ENCODE peak calls at places on chromosome 14, in eight cellular contexts. W is activated CD8-positive, alpha-beta T cell treated with anti-CD3 and anti-CD28 coated beads for 36 hours; C is HuH-7.5; J is stimulated activated naive B cell treated with anti-CD40 and anti-IgM and Interleukin-4, amounts not matched to agents 10 μg/mL and 1 μg/mL and 100 μg/mL, for 72 hours; V is stimulated activated CD4-positive, alpha-beta T cell treated with anti-CD3 and anti-CD28 coated beads, Interleukin-12 subunit alpha, Interleukin-12 subunit beta, amount 100 ng/mL, for 4 hours; D is Right ventricle myocardium superior; K is GM04503; H is effector memory CD4-positive, alpha-beta T cell. P is an unnamed sample.

GRCh38 chr14:36516719-36517241 is 3.3 kb downstream of the NKX2-1 start:
- DNase-seq in V (no peak), D (no peak), C (no peak), J (no peak), K (no peak), W (no peak), H (no peak), P (no peak)

GRCh38 chr14:63727231-63727735 is 582 bp downstream of the SGPP1 start:
- DNase-seq in H (peak), J (peak), W (peak), D (peak), K (no peak), V (peak), C (peak), P (peak)

GRCh38 chr14:104284107-104284592 is 145.8 kb downstream of the KIF26A start:
- DNase-seq in W (no peak), J (no peak), K (no peak), D (peak), H (no peak), V (no peak), C (no peak), P (no peak)

GRCh38 chr14:88248606-88249005 is 74.5 kb downstream of the KCNK10 start:
- DNase-seq in H (no peak), C (no peak), K (no peak), V (no peak), D (no peak), W (no peak), J (no peak), P (no peak)

GRCh38 chr14:77862154-77862783 is 62.4 kb downstream of the ADCK1 start:
- DNase-seq in H (peak), K (no peak), V (peak), J (peak), W (peak), D (peak), C (peak), P (peak)

GRCh38 chr14:54342806-54343205 is 54.0 kb upstream of the CDKN3 start:
- DNase-seq in J (no peak), V (no peak), W (no peak), K (no peak), C (no peak), D (no peak), H (no peak), P (no peak)

GRCh38 chr14:93228550-93228949 is 21.5 kb downstream of the UBR7 start:
- DNase-seq in D (no peak), V (no peak), K (no peak), H (no peak), J (no peak), W (no peak), C (no peak), P (no peak)

GRCh38 chr14:81516941-81517797 is 16.5 kb downstream of the SEL1L start:
- DNase-seq in W (no peak), J (no peak), H (no peak), K (no peak), V (no peak), D (no peak), C (peak), P (no peak)

GRCh38 chr14:27623782-27624181 is 1025.9 kb upstream of the NOVA1 start:
- DNase-seq in K (no peak), V (no peak), H (no peak), D (no peak), C (no peak), W (no peak), J (no peak), P (no peak)

GRCh38 chr14:100640481-100641273 is 53.5 kb upstream of the BEGAIN start:
- DNase-seq in V (peak), K (no peak), D (no peak), C (no peak), W (peak), J (peak), H (peak), P (no peak)